ENCODE peak calls at places on chromosomes 4 and X, in seven cellular contexts. Z is stimulated activated CD4-positive, alpha-beta T cell treated with anti-CD3 and anti-CD28 coated beads, Interleukin-15, amount 100 ng/mL, for 1 hour; G is OCI-LY7; K is hypothalamus; L is fibroblast of pulmonary artery; Q is SW 1271; D is stomach. B is an unnamed sample.

GRCh38 chrX:19382500-19383145 is 38.9 kb downstream of the PDHA1 start:
- DNase-seq in D (peak; percentile 56), Q (no peak), L (peak; percentile 36), Z (peak; percentile 24), G (peak; percentile 55), K (peak; percentile 4), B (no peak)

GRCh38 chr4:15778742-15779231 is 659 bp downstream of the CD38 start:
- DNase-seq in G (peak; percentile 90), L (no peak), Q (no peak), K (peak; percentile 68), Z (peak; percentile 16), D (no peak), B (no peak)

GRCh38 chr4:121113680-121114079 is 41.3 kb upstream of the NDNF start:
- DNase-seq in Q (no peak), K (no peak), G (no peak), Z (no peak), L (no peak), D (no peak), B (no peak)

GRCh38 chr4:98399915-98400314 is 138.7 kb downstream of the RAP1GDS1 start:
- DNase-seq in K (no peak), Z (no peak), D (no peak), L (no peak), Q (no peak), G (no peak), B (no peak)

GRCh38 chr4:183722738-183723560 is 63.9 kb downstream of the TRAPPC11 start:
- DNase-seq in D (peak; percentile 81), Z (peak; percentile 24), L (peak; percentile 37), Q (no peak), K (peak; percentile 29), G (no peak), B (peak; percentile 47)

GRCh38 chr4:1869530-1870327 is 1.5 kb upstream of the NSD2 start:
- DNase-seq in G (no peak), D (no peak), Q (no peak), Z (no peak), K (no peak), L (no peak), B (no peak)

GRCh38 chrX:141220342-141221008 is 21.8 kb downstream of the SPANXC start:
- DNase-seq in D (no peak), L (peak; percentile 61), Q (peak; percentile 0), G (no peak), K (no peak), Z (no peak), B (no peak)

GRCh38 chrX:1239681-1240142 is 27.3 kb upstream of the CRLF2 start:
- DNase-seq in G (no peak), L (no peak), K (peak; percentile 30), Z (no peak), Q (no peak), D (peak; percentile 55), B (no peak)

GRCh38 chr4:95232358-95233156 is 316.2 kb downstream of the UNC5C start:
- DNase-seq in L (no peak), Z (no peak), D (no peak), K (peak; percentile 18), Q (no peak), G (no peak), B (no peak)

GRCh38 chr4:73603854-73604584 is 16.2 kb downstream of the RASSF6 start:
- DNase-seq in L (peak; percentile 42), Z (no peak), Q (no peak), G (no peak), K (no peak), D (no peak), B (no peak)

GRCh38 chr4:41346306-41347061 is 89.8 kb downstream of the UCHL1 start:
- DNase-seq in G (no peak), L (no peak), K (no peak), Q (no peak), Z (no peak), D (no peak), B (no peak)

GRCh38 chr4:72919937-72920336 is 149.6 kb downstream of the COX18 start:
- DNase-seq in L (peak; percentile 15), D (no peak), G (no peak), Z (no peak), Q (no peak), K (no peak), B (no peak)

GRCh38 chr4:21554510-21554909 is 394.1 kb downstream of the KCNIP4 start:
- DNase-seq in G (no peak), Q (no peak), L (no peak), Z (no peak), K (no peak), D (no peak), B (no peak)

GRCh38 chr4:155738548-155738947 is 20.3 kb upstream of the GUCY1B1 start:
- DNase-seq in D (no peak), K (no peak), Q (no peak), L (no peak), G (no peak), Z (no peak), B (no peak)

GRCh38 chr4:7630559-7631287 is 196.0 kb upstream of the PSAPL1 start:
- DNase-seq in Z (no peak), Q (no peak), L (peak; percentile 67), D (no peak), K (no peak), G (no peak), B (no peak)

GRCh38 chr4:61511716-61512488 is 311.8 kb downstream of the ADGRL3 start:
- DNase-seq in K (no peak), Z (no peak), L (peak; percentile 86), Q (no peak), G (no peak), D (no peak), B (no peak)

GRCh38 chr4:20506827-20507226 is 193.4 kb upstream of the PACRGL start:
- DNase-seq in D (no peak), Q (no peak), L (peak; percentile 87), G (no peak), Z (no peak), K (no peak), B (no peak)

GRCh38 chrX:9062621-9063020 is 28.7 kb upstream of the FAM9B start:
- DNase-seq in L (no peak), D (no peak), Z (no peak), K (no peak), G (no peak), Q (no peak), B (no peak)

GRCh38 chrX:117517994-117518393 is 598.6 kb downstream of the KLHL13 start:
- DNase-seq in K (no peak), G (no peak), Z (no peak), Q (no peak), D (no peak), L (no peak), B (no peak)

GRCh38 chr4:169399976-169400767 is 129.4 kb upstream of the SH3RF1 start:
- DNase-seq in Q (no peak), L (no peak), Z (no peak), K (no peak), G (no peak), D (no peak), B (no peak)

GRCh38 chrX:120144178-120144844 is 14.1 kb upstream of the RHOXF2 start:
- DNase-seq in K (no peak), D (no peak), Q (no peak), G (no peak), Z (no peak), L (no peak), B (no peak)

GRCh38 chrX:71659342-71659741 is 8.0 kb upstream of the LOC101059915 start:
- DNase-seq in D (no peak), G (no peak), Z (no peak), Q (no peak), K (no peak), L (no peak), B (no peak)

GRCh38 chr4:74370912-74371311 is 6.0 kb downstream of the EREG start:
- DNase-seq in K (no peak), Q (peak; percentile 1), G (peak; percentile 30), L (peak; percentile 82), Z (no peak), D (no peak), B (no peak)

GRCh38 chr4:189278559-189279165 is 662.0 kb upstream of the FRG1 start:
- DNase-seq in D (no peak), G (no peak), Z (no peak), L (no peak), Q (no peak), K (no peak), B (no peak)

GRCh38 chr4:21790437-21791029 is 158.0 kb downstream of the KCNIP4 start:
- DNase-seq in G (peak; percentile 20), L (peak; percentile 74), K (no peak), D (no peak), Q (no peak), Z (no peak), B (no peak)

GRCh38 chr4:101033986-101034385 is 313.3 kb downstream of the PPP3CA start:
- DNase-seq in L (no peak), K (no peak), D (no peak), G (no peak), Z (no peak), Q (no peak), B (no peak)

GRCh38 chrX:153494541-153495361 is at the start of gene BGN:
- DNase-seq in K (peak; percentile 5), Q (no peak), D (no peak), G (no peak), Z (no peak), L (peak; percentile 70), B (no peak)

GRCh38 chr4:89839558-89839957 is 2.6 kb upstream of the SNCA start:
- DNase-seq in L (no peak), G (no peak), D (no peak), Z (no peak), Q (no peak), K (no peak), B (no peak)

GRCh38 chr4:182453830-182454229 is 210.6 kb downstream of the TENM3 start:
- DNase-seq in D (no peak), G (no peak), L (no peak), Q (no peak), Z (no peak), K (no peak), B (no peak)

GRCh38 chrX:21781525-21781924 is 23.6 kb upstream of the SMPX start:
- DNase-seq in L (no peak), D (no peak), Q (no peak), K (no peak), Z (no peak), G (no peak), B (no peak)

GRCh38 chr4:13539721-13540445 is 4.4 kb downstream of the NKX3-2 start:
- DNase-seq in K (no peak), Q (no peak), L (no peak), G (no peak), Z (no peak), D (no peak), B (no peak)

GRCh38 chr4:8904666-8905065 is 33.0 kb upstream of the HMX1 start:
- DNase-seq in D (no peak), L (no peak), G (no peak), Q (no peak), Z (no peak), K (no peak), B (peak; percentile 6)

GRCh38 chr4:915041-915474 is 17.1 kb downstream of the GAK start:
- DNase-seq in Z (no peak), Q (no peak), D (no peak), K (no peak), L (no peak), G (no peak), B (no peak)

GRCh38 chrX:71489540-71489939 is 43.4 kb upstream of the OGT start:
- DNase-seq in Z (no peak), G (no peak), L (no peak), K (no peak), D (no peak), Q (no peak), B (no peak)

B was measured in mesothelial cell of epicardium.